ENCODE peak calls at places on chromosomes 2 and 18, in four cellular contexts. U, T, I and Q are unnamed samples. For H3K4me1, the result is how much of the 10 kb centered on the place peaks cover.

GRCh38 chr2:10405441-10405840 is 42.7 kb downstream of the ODC1 start:
- DNase-seq in I (no peak), U (peak), T (peak), Q (peak)

GRCh38 chr2:205741256-205741978 is 59.1 kb downstream of the NRP2 start:
- DNase-seq in T (no peak), U (no peak), I (no peak), Q (no peak)

GRCh38 chr18:11310476-11311086 is 161.2 kb upstream of the PIEZO2 start:
- DNase-seq in T (no peak), U (no peak), I (peak), Q (no peak)

GRCh38 chr18:12652861-12653401 is 5.0 kb downstream of the SPIRE1 start:
- DNase-seq in T (no peak), I (no peak), U (no peak), Q (no peak)

GRCh38 chr2:125562924-125563323 is 1093.0 kb upstream of the GYPC start:
- DNase-seq in U (no peak), T (no peak), I (no peak), Q (no peak)

GRCh38 chr2:5164806-5165525 is 527.2 kb upstream of the SOX11 start:
- DNase-seq in I (no peak), T (no peak), U (no peak), Q (no peak)

GRCh38 chr18:44973282-44973681 is 292.6 kb downstream of the SETBP1 start:
- DNase-seq in T (no peak), I (no peak), U (no peak), Q (no peak)

GRCh38 chr18:13878858-13879257 is 36.5 kb downstream of the MC2R start:
- DNase-seq in T (no peak), U (no peak), I (no peak), Q (no peak)

GRCh38 chr18:57649536-57650495 is 28.2 kb upstream of the NARS1 start:
- DNase-seq in U (no peak), T (no peak), I (no peak), Q (no peak)

GRCh38 chr2:74421248-74421870 is at the start of the genes C2orf81 and WDR54:
- DNase-seq in I (peak), T (peak), U (peak), Q (peak)

GRCh38 chr18:32469190-32469611 is 1.5 kb downstream of the GAREM1 start:
- DNase-seq in T (peak), I (peak), U (no peak), Q (no peak)

GRCh38 chr2:189268763-189269162 is 89.2 kb upstream of the COL5A2 start:
- DNase-seq in U (no peak), I (no peak), T (no peak), Q (no peak)

GRCh38 chr2:127660291-127660578 is 14.3 kb downstream of the GPR17 start:
- DNase-seq in T (peak), U (no peak), I (no peak), Q (no peak)

GRCh38 chr2:41495050-41495449 is 552.8 kb upstream of the PKDCC start:
- DNase-seq in U (no peak), T (no peak), I (no peak), Q (no peak)

GRCh38 chr2:73938761-73939352 is 12.2 kb downstream of the DGUOK start:
- DNase-seq in U (no peak), T (no peak), I (no peak), Q (no peak)

GRCh38 chr18:50297621-50298442 is 10.3 kb upstream of the CXXC1 start:
- DNase-seq in T (peak), I (peak), U (peak), Q (peak)

GRCh38 chr2:101145406-101145805 is 5.8 kb downstream of the TBC1D8 start:
- DNase-seq in T (no peak), U (no peak), I (peak), Q (no peak)

DNA sequence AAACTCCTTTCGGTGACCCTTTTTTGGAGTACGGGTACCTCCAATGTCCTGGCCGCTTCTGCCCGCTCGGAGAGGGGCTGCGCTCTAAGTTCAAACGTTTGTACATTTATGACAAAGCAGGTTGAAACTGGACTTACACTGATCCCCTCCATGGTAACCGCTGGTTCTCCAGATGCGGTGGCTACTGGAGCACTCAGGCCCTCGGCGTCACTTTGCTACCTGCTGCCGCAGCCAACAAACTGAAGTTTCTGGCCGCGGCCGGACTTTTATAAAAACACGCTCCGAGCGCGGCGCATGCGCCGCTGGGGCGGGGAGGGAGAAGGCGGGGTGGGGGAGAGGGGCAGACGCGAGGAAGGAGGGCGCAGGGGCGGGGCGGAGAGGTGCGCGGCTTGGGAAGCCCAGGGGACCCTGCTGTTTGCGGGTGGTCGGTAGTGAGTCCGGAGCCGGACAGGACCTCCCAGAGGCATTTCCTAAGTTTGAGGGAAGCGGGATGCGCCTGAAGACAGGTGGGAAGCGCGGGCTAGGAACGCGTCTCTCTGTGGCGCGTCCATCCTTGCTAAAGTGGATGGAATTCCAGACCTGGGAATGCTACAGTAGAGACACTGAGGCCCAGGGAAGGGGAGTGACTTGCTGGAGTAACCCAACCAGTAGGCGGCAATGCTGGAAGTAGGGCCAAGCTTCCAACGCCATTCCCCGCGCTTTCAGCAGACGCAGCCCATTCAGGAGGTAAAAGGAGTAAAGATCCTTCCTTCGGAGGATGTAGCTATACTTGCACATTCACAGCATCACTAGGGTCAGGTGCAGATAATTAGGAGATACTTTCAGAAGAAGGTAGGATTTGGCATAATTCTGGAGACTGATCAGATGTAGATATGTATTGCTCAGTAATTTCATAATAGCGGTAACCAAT is at the start of gene CXCR4:
- DNase-seq in U (peak), I (peak), T (peak), Q (peak)
- TF ChIP-seq CTCF in U (no peak), I (peak), T (no peak), Q (no peak)

DNA sequence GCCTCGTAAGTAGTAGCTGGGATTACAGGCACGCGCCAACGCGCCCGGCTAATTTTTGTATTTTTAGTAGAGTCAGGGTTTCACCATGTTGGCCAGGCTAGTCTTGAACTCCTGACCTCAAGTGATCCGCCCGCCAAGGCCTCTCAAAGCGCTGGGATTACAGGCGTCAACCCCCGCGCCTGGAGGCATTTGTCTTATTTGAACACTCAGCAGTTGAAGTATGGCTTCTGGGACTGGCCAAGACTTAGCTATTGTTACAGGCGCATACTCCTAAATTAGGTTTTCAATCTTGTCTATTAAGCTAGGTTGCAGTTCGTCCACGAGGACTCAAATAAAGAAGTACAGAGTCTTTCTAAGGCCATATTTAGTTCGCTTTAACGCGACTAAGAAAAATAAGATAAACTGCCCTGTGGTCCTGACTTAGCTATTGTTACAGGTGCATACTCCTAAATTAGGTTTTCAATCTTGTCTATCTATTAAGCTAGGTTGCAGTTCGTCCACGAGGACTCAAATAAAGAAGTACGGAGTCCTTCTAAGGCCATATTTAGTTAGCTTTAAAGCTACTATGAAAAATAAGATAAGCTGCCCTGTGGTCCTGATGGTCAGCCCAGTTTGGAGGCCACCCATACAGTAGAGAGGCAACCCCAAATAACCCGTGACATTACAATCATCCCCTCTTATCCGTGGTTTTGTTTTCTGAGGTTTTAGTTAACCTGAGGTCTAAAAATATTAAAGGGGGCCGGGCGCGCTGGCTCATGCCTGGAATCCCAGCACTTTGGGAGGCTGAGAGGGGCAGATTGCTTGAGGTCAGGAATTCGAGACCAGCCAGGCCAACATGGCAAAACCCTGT is 20.8 kb upstream of the MTA3 start:
- DNase-seq in T (no peak), U (no peak), I (no peak), Q (no peak)
- H3K4me3 ChIP-seq in T (no peak), U (no peak), I (no peak), Q (no peak)

GRCh38 chr2:174602741-174603140 is 5.1 kb upstream of the WIPF1 start:
- DNase-seq in I (no peak), U (no peak), T (no peak), Q (no peak)

GRCh38 chr2:174603280-174603679 is 5.7 kb upstream of the WIPF1 start:
- DNase-seq in U (peak), I (peak), T (peak), Q (peak)

GRCh38 chr2:174599310-174599941 is 1.8 kb upstream of the WIPF1 start:
- DNase-seq in U (no peak), I (no peak), T (no peak), Q (no peak)

GRCh38 chr2:174597347-174598047 is at the start of gene WIPF1:
- DNase-seq in T (no peak), I (no peak), U (no peak), Q (no peak)

DNA sequence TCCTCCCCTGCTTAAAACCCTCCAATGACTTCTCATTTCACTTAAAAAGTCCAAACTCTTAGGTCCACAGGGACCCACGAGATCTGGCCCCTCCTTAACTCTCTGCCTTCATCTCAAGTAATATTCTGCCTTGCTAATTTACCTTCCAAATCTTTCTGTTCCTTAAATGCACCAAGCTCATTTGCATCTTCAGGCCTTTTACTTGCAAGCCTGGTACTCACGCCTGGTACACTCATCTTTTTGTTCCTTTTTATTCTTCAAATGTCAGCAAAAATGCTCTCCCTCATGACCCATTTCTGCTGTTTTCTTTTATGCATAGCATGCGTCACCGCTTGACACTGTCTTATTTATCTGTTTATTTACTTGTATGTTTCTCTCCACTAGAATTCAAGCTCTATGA is 2.7 kb upstream of the WIPF1 start:
- DNase-seq in U (no peak), T (no peak), I (no peak), Q (no peak)
- H3K4me1 ChIP-seq in U (under half), T (under half), I (under half), Q (under half)

GRCh38 chr18:22219568-22220355 is 50.4 kb downstream of the GATA6 start:
- DNase-seq in U (no peak), I (no peak), T (no peak), Q (no peak)
- TF ChIP-seq CTCF in U (no peak), I (peak), T (no peak), Q (no peak)

GRCh38 chr2:144265654-144266053 is 254.3 kb downstream of the ZEB2 start:
- DNase-seq in U (no peak), T (no peak), I (no peak), Q (no peak)

GRCh38 chr2:144274131-144274530 is 245.8 kb downstream of the ZEB2 start:
- DNase-seq in U (no peak), T (no peak), I (no peak), Q (no peak)

GRCh38 chr2:144267209-144267608 is 252.7 kb downstream of the ZEB2 start:
- DNase-seq in I (no peak), U (no peak), T (no peak), Q (no peak)

DNA sequence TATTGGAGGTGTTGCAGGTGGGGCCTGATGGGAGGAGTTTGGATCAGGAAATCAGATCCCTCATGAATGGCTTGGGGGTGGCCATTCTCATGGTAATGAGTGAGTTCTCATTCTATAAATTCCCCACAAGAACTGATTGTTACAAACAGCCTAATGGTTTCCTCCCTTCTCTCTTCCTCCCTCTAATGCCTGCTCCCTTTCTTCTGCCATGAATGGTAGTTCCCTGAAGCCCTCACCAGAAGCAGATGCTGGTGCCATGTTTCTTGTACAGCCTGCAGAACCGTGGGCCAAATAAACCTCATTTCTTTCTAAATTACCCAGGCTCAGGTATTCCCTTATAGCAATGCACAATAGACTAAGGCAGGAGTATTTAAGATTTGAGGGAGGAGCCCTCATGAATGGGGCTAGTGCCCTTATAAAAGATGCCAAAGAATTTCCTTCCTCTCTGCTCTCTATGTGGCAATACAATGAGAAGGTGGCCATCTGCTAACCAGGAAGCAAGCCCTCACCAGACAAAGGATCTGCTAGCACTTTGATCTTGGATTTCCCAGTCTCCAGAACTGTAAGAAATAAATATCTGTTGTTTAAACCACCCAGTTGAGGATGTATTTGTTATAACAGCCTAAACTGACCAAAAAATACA is 251.8 kb downstream of the ZEB2 start:
- DNase-seq in U (no peak), T (no peak), I (no peak), Q (no peak)
- H3K4me3 ChIP-seq in U (no peak), T (no peak), I (no peak), Q (no peak)

GRCh38 chr2:111156529-111156928 is 35.8 kb downstream of the BCL2L11 start:
- DNase-seq in U (no peak), I (no peak), T (no peak), Q (no peak)
- H3K4me1 ChIP-seq in U (under half), I (under half), T (under half), Q (under half)

GRCh38 chr2:25165992-25166618 is 2.3 kb downstream of the POMC start:
- DNase-seq in U (no peak), I (peak), T (peak), Q (no peak)
- TF ChIP-seq CTCF in U (no peak), I (no peak), T (no peak), Q (no peak)

GRCh38 chr2:235027558-235028214 is 75.9 kb downstream of the SH3BP4 start:
- DNase-seq in I (no peak), U (no peak), T (peak), Q (no peak)
- H3K4me3 ChIP-seq in I (no peak), U (no peak), T (no peak), Q (no peak)

GRCh38 chr2:55418072-55418471 is 1.6 kb downstream of the CCDC88A start:
- DNase-seq in U (no peak), T (no peak), I (no peak), Q (no peak)
- H3K4me1 ChIP-seq in U (under half), T (under half), I (under half), Q (under half)

GRCh38 chr18:30889582-30890301 is 152.8 kb downstream of the DSC3 start:
- DNase-seq in I (peak), T (no peak), U (no peak), Q (no peak)
- TF ChIP-seq CTCF in I (no peak), T (no peak), U (peak), Q (no peak)